ENCODE peak calls at places on chromosomes 4 and X, in ten cellular contexts. One of them, this sample, is unnamed. For H3K4me1, the result is how much of the 10 kb centered on the place peaks cover.

GRCh38 chr4:3446631-3447320 is 5.0 kb downstream of the HGFAC start:
- DNase-seq in tibial artery: no peak
- DNase-seq in right atrium auricular region: no peak
- DNase-seq in lung: no peak
- DNase-seq in CD4-positive, CD25-positive, alpha-beta regulatory T cell: no peak
- DNase-seq in ascending aorta: no peak
- DNase-seq in pancreas: peak
- DNase-seq in CD8-positive, alpha-beta memory T cell: no peak
- DNase-seq in IMR-90: no peak
- DNase-seq in heart left ventricle: no peak
- DNase-seq in this sample: no peak

GRCh38 chr4:119493419-119493818 is 135.2 kb downstream of the PDE5A start:
- DNase-seq in CD8-positive, alpha-beta memory T cell: no peak
- DNase-seq in IMR-90: no peak
- DNase-seq in right atrium auricular region: no peak
- DNase-seq in lung: no peak
- DNase-seq in ascending aorta: no peak
- DNase-seq in tibial artery: no peak
- DNase-seq in pancreas: no peak
- DNase-seq in heart left ventricle: no peak
- DNase-seq in CD4-positive, CD25-positive, alpha-beta regulatory T cell: peak
- DNase-seq in this sample: no peak

GRCh38 chrX:75781618-75782017 is 3.4 kb downstream of the MAGEE2 start:
- DNase-seq in CD8-positive, alpha-beta memory T cell: no peak
- DNase-seq in IMR-90: no peak
- DNase-seq in tibial artery: no peak
- DNase-seq in lung: no peak
- DNase-seq in pancreas: no peak
- DNase-seq in CD4-positive, CD25-positive, alpha-beta regulatory T cell: no peak
- DNase-seq in right atrium auricular region: no peak
- DNase-seq in ascending aorta: peak
- DNase-seq in heart left ventricle: peak
- DNase-seq in this sample: no peak

GRCh38 chrX:45351478-45351877 is 150.8 kb upstream of the DIPK2B start:
- DNase-seq in ascending aorta: no peak
- DNase-seq in pancreas: no peak
- DNase-seq in tibial artery: no peak
- DNase-seq in IMR-90: peak
- DNase-seq in CD8-positive, alpha-beta memory T cell: no peak
- DNase-seq in CD4-positive, CD25-positive, alpha-beta regulatory T cell: no peak
- DNase-seq in right atrium auricular region: no peak
- DNase-seq in heart left ventricle: no peak
- DNase-seq in lung: no peak
- DNase-seq in this sample: no peak

GRCh38 chr4:153249199-153250154 is 45.2 kb downstream of the TRIM2 start:
- DNase-seq in lung: peak
- DNase-seq in right atrium auricular region: peak
- DNase-seq in IMR-90: peak
- DNase-seq in CD8-positive, alpha-beta memory T cell: peak
- DNase-seq in tibial artery: peak
- DNase-seq in heart left ventricle: peak
- DNase-seq in ascending aorta: peak
- DNase-seq in CD4-positive, CD25-positive, alpha-beta regulatory T cell: peak
- DNase-seq in pancreas: peak
- DNase-seq in this sample: peak

GRCh38 chrX:13875572-13875971 is 58.7 kb upstream of the GPM6B start:
- DNase-seq in ascending aorta: no peak
- DNase-seq in CD8-positive, alpha-beta memory T cell: no peak
- DNase-seq in pancreas: no peak
- DNase-seq in CD4-positive, CD25-positive, alpha-beta regulatory T cell: no peak
- DNase-seq in lung: no peak
- DNase-seq in right atrium auricular region: no peak
- DNase-seq in heart left ventricle: no peak
- DNase-seq in IMR-90: no peak
- DNase-seq in tibial artery: no peak
- DNase-seq in this sample: no peak

GRCh38 chr4:168449740-168450442 is 30.4 kb downstream of the DDX60L start:
- DNase-seq in IMR-90: peak
- DNase-seq in ascending aorta: no peak
- DNase-seq in lung: no peak
- DNase-seq in heart left ventricle: no peak
- DNase-seq in CD8-positive, alpha-beta memory T cell: no peak
- DNase-seq in right atrium auricular region: no peak
- DNase-seq in pancreas: no peak
- DNase-seq in tibial artery: no peak
- DNase-seq in CD4-positive, CD25-positive, alpha-beta regulatory T cell: peak
- DNase-seq in this sample: no peak

GRCh38 chrX:13287816-13288215 is 32.0 kb downstream of the ATXN3L start:
- DNase-seq in CD4-positive, CD25-positive, alpha-beta regulatory T cell: no peak
- DNase-seq in lung: no peak
- DNase-seq in heart left ventricle: no peak
- DNase-seq in IMR-90: peak
- DNase-seq in ascending aorta: no peak
- DNase-seq in tibial artery: no peak
- DNase-seq in right atrium auricular region: no peak
- DNase-seq in pancreas: no peak
- DNase-seq in CD8-positive, alpha-beta memory T cell: no peak
- DNase-seq in this sample: peak

GRCh38 chr4:99157478-99157935 is 13.4 kb upstream of the ADH4 start:
- DNase-seq in right atrium auricular region: no peak
- DNase-seq in pancreas: no peak
- DNase-seq in CD4-positive, CD25-positive, alpha-beta regulatory T cell: no peak
- DNase-seq in ascending aorta: no peak
- DNase-seq in CD8-positive, alpha-beta memory T cell: no peak
- DNase-seq in lung: no peak
- DNase-seq in IMR-90: no peak
- DNase-seq in tibial artery: no peak
- DNase-seq in heart left ventricle: no peak
- DNase-seq in this sample: no peak

GRCh38 chr4:175386776-175387507 is 425.1 kb downstream of the GPM6A start:
- DNase-seq in IMR-90: no peak
- DNase-seq in heart left ventricle: no peak
- DNase-seq in CD4-positive, CD25-positive, alpha-beta regulatory T cell: no peak
- DNase-seq in pancreas: peak
- DNase-seq in tibial artery: no peak
- DNase-seq in CD8-positive, alpha-beta memory T cell: no peak
- DNase-seq in lung: no peak
- DNase-seq in ascending aorta: no peak
- DNase-seq in right atrium auricular region: no peak
- DNase-seq in this sample: no peak

GRCh38 chrX:26442340-26442739 is 226.4 kb downstream of the MAGEB5 start:
- DNase-seq in heart left ventricle: no peak
- DNase-seq in lung: no peak
- DNase-seq in tibial artery: no peak
- DNase-seq in CD8-positive, alpha-beta memory T cell: no peak
- DNase-seq in IMR-90: peak
- DNase-seq in CD4-positive, CD25-positive, alpha-beta regulatory T cell: no peak
- DNase-seq in right atrium auricular region: no peak
- DNase-seq in pancreas: no peak
- DNase-seq in ascending aorta: no peak
- DNase-seq in this sample: no peak

DNA sequence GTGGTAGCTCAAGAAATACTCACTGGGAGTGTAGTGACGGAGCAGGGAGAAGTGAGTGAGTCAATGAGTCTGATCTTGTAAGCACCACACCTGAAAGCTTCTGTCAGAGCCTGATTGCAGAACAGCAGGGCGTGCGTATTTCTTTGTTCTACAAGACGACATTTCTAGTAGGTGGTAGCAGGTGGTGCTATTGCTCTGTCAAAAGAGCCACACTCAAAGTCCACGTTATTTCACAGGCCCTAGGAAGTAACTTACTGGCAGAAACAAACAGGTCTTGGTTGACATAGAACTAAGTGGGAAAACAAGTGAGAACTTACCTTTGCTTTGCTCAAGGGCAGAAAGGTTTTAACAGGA is 46.4 kb upstream of the SPRY1 start:
- DNase-seq in heart left ventricle: no peak
- DNase-seq in right atrium auricular region: no peak
- DNase-seq in ascending aorta: no peak
- DNase-seq in CD4-positive, CD25-positive, alpha-beta regulatory T cell: no peak
- DNase-seq in IMR-90: no peak
- DNase-seq in lung: no peak
- DNase-seq in tibial artery: no peak
- DNase-seq in pancreas: no peak
- DNase-seq in CD8-positive, alpha-beta memory T cell: no peak
- DNase-seq in this sample: peak
- H3K27ac ChIP-seq in heart left ventricle: no peak
- H3K27ac ChIP-seq in right atrium auricular region: no peak
- H3K27ac ChIP-seq in ascending aorta: no peak
- H3K27ac ChIP-seq in CD4-positive, CD25-positive, alpha-beta regulatory T cell: no peak
- H3K27ac ChIP-seq in IMR-90: no peak
- H3K27ac ChIP-seq in lung: no peak
- H3K27ac ChIP-seq in tibial artery: no peak
- H3K27ac ChIP-seq in pancreas: no peak
- H3K27ac ChIP-seq in CD8-positive, alpha-beta memory T cell: no peak
- H3K27ac ChIP-seq in this sample: no peak

GRCh38 chr4:140255919-140256318 is 101.9 kb upstream of the MAML3 start:
- DNase-seq in right atrium auricular region: no peak
- DNase-seq in IMR-90: no peak
- DNase-seq in ascending aorta: no peak
- DNase-seq in pancreas: no peak
- DNase-seq in lung: no peak
- DNase-seq in tibial artery: no peak
- DNase-seq in heart left ventricle: no peak
- DNase-seq in CD8-positive, alpha-beta memory T cell: no peak
- DNase-seq in CD4-positive, CD25-positive, alpha-beta regulatory T cell: no peak
- DNase-seq in this sample: no peak
- H3K4me1 ChIP-seq in right atrium auricular region: under half
- H3K4me1 ChIP-seq in IMR-90: under half
- H3K4me1 ChIP-seq in ascending aorta: under half
- H3K4me1 ChIP-seq in pancreas: under half
- H3K4me1 ChIP-seq in lung: under half
- H3K4me1 ChIP-seq in tibial artery: under half
- H3K4me1 ChIP-seq in heart left ventricle: under half
- H3K4me1 ChIP-seq in CD8-positive, alpha-beta memory T cell: under half
- H3K4me1 ChIP-seq in CD4-positive, CD25-positive, alpha-beta regulatory T cell: under half
- H3K4me1 ChIP-seq in this sample: half or more

DNA sequence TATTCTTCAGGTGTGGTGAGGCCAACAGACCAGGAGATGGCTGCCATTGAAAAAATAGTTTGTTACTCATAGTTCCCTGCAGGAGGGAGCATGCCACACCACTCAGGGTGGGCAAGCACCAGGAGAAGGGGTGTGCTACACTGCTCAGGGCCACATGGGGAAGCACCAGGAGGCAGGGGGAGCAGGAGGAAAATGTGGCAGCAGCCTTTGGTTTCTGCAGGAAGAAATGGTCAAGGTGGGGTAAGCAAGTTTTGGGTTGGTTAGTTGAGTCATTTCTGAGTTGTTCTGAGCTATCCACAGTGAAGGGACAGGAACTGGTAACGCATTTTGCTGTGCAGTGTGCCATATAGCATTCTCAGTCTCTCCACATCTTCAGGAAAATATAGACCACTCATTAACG is 23.8 kb downstream of the FGFBP1 start:
- DNase-seq in right atrium auricular region: no peak
- DNase-seq in lung: no peak
- DNase-seq in IMR-90: no peak
- DNase-seq in ascending aorta: no peak
- DNase-seq in CD8-positive, alpha-beta memory T cell: no peak
- DNase-seq in heart left ventricle: no peak
- DNase-seq in pancreas: no peak
- DNase-seq in tibial artery: no peak
- DNase-seq in CD4-positive, CD25-positive, alpha-beta regulatory T cell: no peak
- DNase-seq in this sample: no peak
- H3K27ac ChIP-seq in right atrium auricular region: no peak
- H3K27ac ChIP-seq in lung: no peak
- H3K27ac ChIP-seq in IMR-90: no peak
- H3K27ac ChIP-seq in ascending aorta: no peak
- H3K27ac ChIP-seq in CD8-positive, alpha-beta memory T cell: no peak
- H3K27ac ChIP-seq in heart left ventricle: no peak
- H3K27ac ChIP-seq in pancreas: no peak
- H3K27ac ChIP-seq in tibial artery: no peak
- H3K27ac ChIP-seq in CD4-positive, CD25-positive, alpha-beta regulatory T cell: no peak
- H3K27ac ChIP-seq in this sample: peak

DNA sequence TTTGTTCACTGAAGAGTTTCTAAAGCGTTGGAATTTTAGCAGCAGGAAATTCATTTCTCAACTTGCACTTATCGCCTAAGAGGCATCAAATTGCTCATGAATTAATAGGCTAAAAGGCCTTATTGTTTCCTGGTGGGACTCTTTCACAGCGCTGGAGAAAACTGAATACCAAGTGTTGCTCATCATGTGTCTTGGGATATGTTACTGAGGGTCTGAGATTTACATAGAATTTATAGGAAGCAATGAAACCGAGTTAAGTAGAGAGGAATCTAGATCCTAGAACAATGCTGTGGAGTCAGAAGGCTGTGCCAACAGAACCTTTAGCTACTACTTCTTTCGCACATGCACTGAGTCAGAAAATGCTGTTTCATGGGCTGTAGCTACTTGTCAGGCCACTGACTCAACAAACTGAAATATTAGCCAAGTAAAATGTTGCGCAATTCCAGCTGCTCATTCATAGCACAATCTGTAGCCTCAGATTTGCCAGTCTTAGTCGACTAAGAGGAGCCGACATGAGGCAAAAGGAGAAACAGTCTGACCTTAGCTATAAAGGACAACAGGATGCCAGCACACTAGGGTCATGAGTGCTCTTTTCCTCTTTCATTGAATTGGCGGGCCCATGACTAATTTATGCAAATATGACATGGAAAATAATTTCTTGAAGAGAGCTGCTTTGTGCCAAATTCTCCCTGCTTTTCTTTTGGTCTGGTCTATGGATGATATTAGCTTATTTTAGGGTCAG is 35.9 kb upstream of the CXCL8 start:
- DNase-seq in heart left ventricle: peak
- DNase-seq in pancreas: no peak
- DNase-seq in CD8-positive, alpha-beta memory T cell: no peak
- DNase-seq in tibial artery: peak
- DNase-seq in right atrium auricular region: peak
- DNase-seq in IMR-90: peak
- DNase-seq in ascending aorta: peak
- DNase-seq in CD4-positive, CD25-positive, alpha-beta regulatory T cell: no peak
- DNase-seq in lung: peak
- DNase-seq in this sample: peak
- H3K4me1 ChIP-seq in heart left ventricle: under half
- H3K4me1 ChIP-seq in pancreas: under half
- H3K4me1 ChIP-seq in CD8-positive, alpha-beta memory T cell: under half
- H3K4me1 ChIP-seq in tibial artery: under half
- H3K4me1 ChIP-seq in right atrium auricular region: under half
- H3K4me1 ChIP-seq in IMR-90: under half
- H3K4me1 ChIP-seq in ascending aorta: under half
- H3K4me1 ChIP-seq in CD4-positive, CD25-positive, alpha-beta regulatory T cell: under half
- H3K4me1 ChIP-seq in lung: under half
- H3K4me1 ChIP-seq in this sample: half or more

GRCh38 chr4:118155516-118155915 is 121.2 kb downstream of the NDST3 start:
- DNase-seq in ascending aorta: no peak
- DNase-seq in CD8-positive, alpha-beta memory T cell: no peak
- DNase-seq in lung: no peak
- DNase-seq in pancreas: no peak
- DNase-seq in CD4-positive, CD25-positive, alpha-beta regulatory T cell: no peak
- DNase-seq in tibial artery: no peak
- DNase-seq in IMR-90: no peak
- DNase-seq in heart left ventricle: no peak
- DNase-seq in right atrium auricular region: no peak
- DNase-seq in this sample: no peak
- H3K27ac ChIP-seq in ascending aorta: no peak
- H3K27ac ChIP-seq in CD8-positive, alpha-beta memory T cell: no peak
- H3K27ac ChIP-seq in lung: no peak
- H3K27ac ChIP-seq in pancreas: no peak
- H3K27ac ChIP-seq in CD4-positive, CD25-positive, alpha-beta regulatory T cell: no peak
- H3K27ac ChIP-seq in tibial artery: no peak
- H3K27ac ChIP-seq in IMR-90: no peak
- H3K27ac ChIP-seq in heart left ventricle: no peak
- H3K27ac ChIP-seq in right atrium auricular region: no peak
- H3K27ac ChIP-seq in this sample: no peak

GRCh38 chr4:82710202-82710929 is 88.2 kb downstream of the SCD5 start:
- DNase-seq in ascending aorta: no peak
- DNase-seq in lung: no peak
- DNase-seq in IMR-90: no peak
- DNase-seq in heart left ventricle: no peak
- DNase-seq in pancreas: no peak
- DNase-seq in right atrium auricular region: no peak
- DNase-seq in tibial artery: no peak
- DNase-seq in CD4-positive, CD25-positive, alpha-beta regulatory T cell: no peak
- DNase-seq in CD8-positive, alpha-beta memory T cell: no peak
- DNase-seq in this sample: no peak
- H3K4me1 ChIP-seq in ascending aorta: under half
- H3K4me1 ChIP-seq in lung: under half
- H3K4me1 ChIP-seq in IMR-90: under half
- H3K4me1 ChIP-seq in heart left ventricle: under half
- H3K4me1 ChIP-seq in pancreas: under half
- H3K4me1 ChIP-seq in right atrium auricular region: under half
- H3K4me1 ChIP-seq in tibial artery: under half
- H3K4me1 ChIP-seq in CD4-positive, CD25-positive, alpha-beta regulatory T cell: under half
- H3K4me1 ChIP-seq in CD8-positive, alpha-beta memory T cell: under half
- H3K4me1 ChIP-seq in this sample: under half

This sample was measured in PC-9.